ENCODE peak calls at places on chromosome 6, in seven cellular contexts. R, H, Y, G, Z, B and T are unnamed samples.

GRCh38 chr6:169971951-169972651 is 220.7 kb downstream of the ERMARD start:
- DNase-seq in R (no peak), H (no peak), Y (no peak), G (peak; percentile 39), Z (no peak), B (no peak), T (no peak)

GRCh38 chr6:29968130-29968529 is 25.8 kb downstream of the HLA-A start:
- DNase-seq in R (no peak), H (no peak), Y (no peak), G (no peak), Z (no peak), B (peak; percentile 35), T (no peak)

GRCh38 chr6:108921547-108922331 is 73.5 kb downstream of the ARMC2 start:
- DNase-seq in R (no peak), H (peak; percentile 41), Y (peak; percentile 91), G (no peak), Z (no peak), B (no peak), T (peak; percentile 33)

GRCh38 chr6:69729870-69730449 is 66.8 kb downstream of the LMBRD1 start:
- DNase-seq in R (no peak), H (no peak), Y (peak; percentile 25), G (no peak), Z (no peak), B (no peak), T (no peak)

GRCh38 chr6:20173833-20174796 is 38.2 kb downstream of the MBOAT1 start:
- DNase-seq in R (no peak), H (no peak), Y (no peak), G (no peak), Z (no peak), B (no peak), T (no peak)

GRCh38 chr6:23414204-23414501 is 711.9 kb upstream of the NRSN1 start:
- DNase-seq in R (no peak), H (no peak), Y (peak; percentile 70), G (no peak), Z (no peak), B (no peak), T (no peak)

GRCh38 chr6:69887026-69887425 is 20.7 kb downstream of the COL19A1 start:
- DNase-seq in R (no peak), H (no peak), Y (no peak), G (no peak), Z (no peak), B (no peak), T (no peak)

GRCh38 chr6:14079433-14079832 is 38.1 kb upstream of the CD83 start:
- DNase-seq in R (no peak), H (no peak), Y (no peak), G (no peak), Z (no peak), B (no peak), T (no peak)

GRCh38 chr6:17725083-17725482 is 18.4 kb upstream of the NUP153 start:
- DNase-seq in R (peak; percentile 77), H (peak; percentile 28), Y (peak; percentile 42), G (no peak), Z (no peak), B (peak; percentile 82), T (no peak)

GRCh38 chr6:53107091-53107490 is 41.5 kb downstream of the GCM1 start:
- DNase-seq in R (no peak), H (no peak), Y (peak; percentile 21), G (no peak), Z (no peak), B (no peak), T (no peak)

GRCh38 chr6:20253021-20253420 is 40.8 kb upstream of the MBOAT1 start:
- DNase-seq in R (no peak), H (no peak), Y (no peak), G (no peak), Z (no peak), B (no peak), T (no peak)

GRCh38 chr6:30006170-30007131 is 54.6 kb upstream of the POLR1H start:
- DNase-seq in R (peak; percentile 66), H (peak; percentile 64), Y (no peak), G (peak; percentile 73), Z (peak; percentile 46), B (no peak), T (peak; percentile 58)

GRCh38 chr6:38131527-38131965 is 312.0 kb downstream of the ZFAND3 start:
- DNase-seq in R (no peak), H (no peak), Y (peak; percentile 97), G (no peak), Z (no peak), B (no peak), T (no peak)

GRCh38 chr6:163806761-163807499 is 392.4 kb downstream of the QKI start:
- DNase-seq in R (no peak), H (no peak), Y (peak; percentile 40), G (no peak), Z (no peak), B (no peak), T (no peak)

GRCh38 chr6:46217671-46218131 is 46.9 kb upstream of the ENPP5 start:
- DNase-seq in R (no peak), H (peak; percentile 70), Y (peak; percentile 64), G (no peak), Z (no peak), B (no peak), T (peak; percentile 64)

GRCh38 chr6:111301914-111302313 is 181.1 kb downstream of the REV3L start:
- DNase-seq in R (no peak), H (no peak), Y (no peak), G (no peak), Z (no peak), B (no peak), T (no peak)

GRCh38 chr6:111307275-111307858 is 175.7 kb downstream of the REV3L start:
- DNase-seq in R (no peak), H (no peak), Y (no peak), G (no peak), Z (no peak), B (no peak), T (no peak)

DNA sequence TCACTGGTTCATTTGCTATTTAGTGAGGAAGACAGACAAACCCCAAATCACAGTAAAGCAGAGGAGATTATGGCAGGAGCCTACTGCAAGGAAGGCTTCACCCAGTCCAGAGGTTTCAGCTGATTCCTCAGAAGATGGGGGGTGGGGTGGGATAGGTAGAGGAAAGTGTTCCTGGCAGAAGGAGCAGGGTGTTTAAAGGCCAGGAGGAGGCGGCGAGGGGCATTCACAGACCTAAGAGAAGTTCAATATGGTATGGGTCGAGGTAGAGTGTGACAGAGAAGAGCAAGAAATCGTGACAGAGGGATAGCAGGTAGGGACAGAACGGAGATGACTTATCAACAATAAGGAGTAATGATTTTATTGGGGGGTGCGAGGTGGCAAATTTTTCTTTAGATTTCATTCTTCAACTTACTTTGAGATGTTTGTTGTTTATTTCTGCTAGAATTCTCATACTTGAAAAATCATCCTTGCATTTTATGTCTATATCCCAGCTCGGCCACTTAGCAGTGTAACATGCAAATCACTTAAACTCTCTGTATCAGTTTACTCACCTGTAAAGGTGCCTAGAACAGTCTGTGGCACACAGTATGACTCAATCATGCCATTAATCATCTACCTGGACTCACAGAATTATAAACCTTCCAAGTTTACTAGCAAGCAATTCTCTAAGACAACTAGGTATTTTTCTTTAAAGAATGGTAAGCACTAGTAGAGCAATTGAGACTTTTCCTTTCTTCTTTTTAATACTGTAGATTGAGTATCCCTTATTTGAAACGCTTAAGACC is 176.7 kb downstream of the REV3L start:
- DNase-seq in R (no peak), H (no peak), Y (no peak), G (no peak), Z (no peak), B (no peak), T (no peak)
- TF ChIP-seq CTCF in R (no peak), H (no peak), Y (no peak), G (no peak), Z (no peak), B (no peak), T (no peak)

GRCh38 chr6:15901141-15902115 is 227.5 kb upstream of the MYLIP start:
- DNase-seq in R (no peak), H (peak; percentile 48), Y (no peak), G (no peak), Z (no peak), B (no peak), T (no peak)
- H3K27ac ChIP-seq in R (no peak overlapping the region), H (no peak overlapping the region), Y (no peak overlapping the region), G (no peak overlapping the region), Z (no peak overlapping the region), B (no peak overlapping the region), T (no peak overlapping the region)

GRCh38 chr6:3088853-3089445 is 20.7 kb downstream of the RIPK1 start:
- DNase-seq in R (no peak), H (no peak), Y (peak; percentile 33), G (no peak), Z (no peak), B (no peak), T (no peak)

GRCh38 chr6:3086282-3086946 is 18.1 kb downstream of the RIPK1 start:
- DNase-seq in R (no peak), H (no peak), Y (no peak), G (no peak), Z (no peak), B (no peak), T (no peak)

GRCh38 chr6:3094815-3095214 is 23.7 kb upstream of the BPHL start:
- DNase-seq in R (no peak), H (no peak), Y (no peak), G (no peak), Z (no peak), B (no peak), T (no peak)

GRCh38 chr6:3088446-3088845 is 20.2 kb downstream of the RIPK1 start:
- DNase-seq in R (no peak), H (no peak), Y (peak; percentile 11), G (no peak), Z (no peak), B (no peak), T (peak; percentile 59)

GRCh38 chr6:3090013-3090412 is 21.7 kb downstream of the RIPK1 start:
- DNase-seq in R (no peak), H (no peak), Y (no peak), G (no peak), Z (no peak), B (no peak), T (no peak)
- H3K9me3 ChIP-seq in R (no peaks in the 10 kb centered on the region), H (no peaks in the 10 kb centered on the region), Y (no peaks in the 10 kb centered on the region), G (no peaks in the 10 kb centered on the region), Z (peaks cover 20% of the 10 kb centered on the region), B (no peaks in the 10 kb centered on the region), T (no peaks in the 10 kb centered on the region)

DNA sequence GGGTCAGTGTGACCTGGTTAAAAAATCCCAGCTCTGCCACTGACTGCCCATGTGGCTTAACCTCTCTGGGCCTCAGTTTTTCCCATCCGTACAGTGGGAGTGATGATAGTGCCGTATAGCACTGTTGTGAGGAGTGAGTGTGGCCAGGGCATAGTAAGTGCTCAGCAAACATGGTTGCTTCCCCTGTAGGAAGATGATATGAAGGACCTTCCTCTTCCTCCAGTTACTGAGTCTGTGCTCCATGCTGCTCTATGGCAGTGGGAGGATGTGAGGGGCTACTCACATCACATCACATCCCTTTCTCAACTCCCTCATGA is 13.1 kb downstream of the C6orf132 start:
- DNase-seq in R (no peak), H (no peak), Y (no peak), G (no peak), Z (no peak), B (no peak), T (no peak)
- TF ChIP-seq CTCF in R (no peak), H (no peak), Y (no peak), G (no peak), Z (no peak), B (no peak), T (no peak)

GRCh38 chr6:42407379-42407778 is 44.3 kb downstream of the TRERF1 start:
- DNase-seq in R (no peak), H (peak; percentile 37), Y (peak; percentile 84), G (no peak), Z (no peak), B (no peak), T (no peak)
- H3K27ac ChIP-seq in R (no peak overlapping the region), H (no peak overlapping the region), Y (peak overlapping the region; percentile 66), G (no peak overlapping the region), Z (no peak overlapping the region), B (no peak overlapping the region), T (no peak overlapping the region)